ENCODE peak calls at places on chromosomes 16 and 17, in six cellular contexts. G is GM12878, H is GM12891, Q is HepG2, Y is K562, U is H1. L is an unnamed sample.

GRCh38 chr16:55955845-55956244 is 80.7 kb upstream of the CES5A start:
- DNase-seq in G (no peak), H (no peak), Q (no peak), Y (no peak), U (no peak), L (no peak)

GRCh38 chr17:28030386-28030785 is 12.1 kb upstream of the NLK start:
- DNase-seq in G (no peak), H (no peak), Q (peak; percentile 22), Y (no peak), U (no peak), L (no peak)

GRCh38 chr17:27333410-27333980 is 39.6 kb downstream of the WSB1 start:
- DNase-seq in G (no peak), H (no peak), Q (no peak), Y (no peak), U (no peak), L (no peak)

GRCh38 chr17:77888242-77889134 is 70.0 kb upstream of the TNRC6C start:
- DNase-seq in G (no peak), H (no peak), Q (no peak), Y (no peak), U (no peak), L (no peak)

GRCh38 chr17:3594056-3594810 is 15.0 kb downstream of the TRPV1 start:
- DNase-seq in G (no peak), H (no peak), Q (no peak), Y (no peak), U (no peak), L (no peak)

GRCh38 chr16:55470533-55471371 is 8.2 kb upstream of the MMP2 start:
- DNase-seq in G (no peak), H (no peak), Q (no peak), Y (no peak), U (no peak), L (no peak)

GRCh38 chr17:55727920-55728319 is 5.3 kb upstream of the TMEM100 start:
- DNase-seq in G (no peak), H (no peak), Q (no peak), Y (no peak), U (no peak), L (no peak)

GRCh38 chr17:66549731-66550207 is 247.4 kb downstream of the PRKCA start:
- DNase-seq in G (no peak), H (no peak), Q (no peak), Y (no peak), U (no peak), L (no peak)

GRCh38 chr16:55184619-55185018 is 139.4 kb upstream of the IRX6 start:
- DNase-seq in G (no peak), H (no peak), Q (no peak), Y (no peak), U (no peak), L (no peak)

GRCh38 chr17:76034433-76035185 is 7.5 kb upstream of the EVPL start:
- DNase-seq in G (no peak), H (no peak), Q (no peak), Y (no peak), U (no peak), L (no peak)

GRCh38 chr16:67258160-67258835 is 9.5 kb downstream of the SLC9A5 start:
- DNase-seq in G (no peak), H (no peak), Q (no peak), Y (no peak), U (no peak), L (no peak)

GRCh38 chr16:65094009-65094408 is 27.9 kb downstream of the CDH11 start:
- DNase-seq in G (no peak), H (no peak), Q (no peak), Y (no peak), U (no peak), L (no peak)

GRCh38 chr17:40322417-40323315 is 13.7 kb downstream of the RARA start:
- DNase-seq in G (peak; percentile 88), H (peak; percentile 76), Q (peak; percentile 55), Y (peak; percentile 81), U (no peak), L (peak; percentile 81)

GRCh38 chr16:86730086-86730485 is 151.7 kb downstream of the FOXL1 start:
- DNase-seq in G (no peak), H (no peak), Q (no peak), Y (no peak), U (no peak), L (no peak)

GRCh38 chr16:1101573-1102332 is 5.7 kb upstream of the C1QTNF8 start:
- DNase-seq in G (no peak), H (no peak), Q (no peak), Y (no peak), U (no peak), L (no peak)

GRCh38 chr16:51989637-51990230 is 557.2 kb downstream of the TOX3 start:
- DNase-seq in G (no peak), H (no peak), Q (no peak), Y (no peak), U (no peak), L (no peak)

GRCh38 chr16:57134982-57135381 is 42.6 kb downstream of the CPNE2 start:
- DNase-seq in G (no peak), H (no peak), Q (no peak), Y (no peak), U (no peak), L (no peak)

GRCh38 chr16:28298511-28298878 is 6.2 kb downstream of the SBK1 start:
- DNase-seq in G (no peak), H (no peak), Q (no peak), Y (no peak), U (no peak), L (no peak)

GRCh38 chr16:24984903-24985675 is 30.1 kb downstream of the ARHGAP17 start:
- DNase-seq in G (no peak), H (no peak), Q (no peak), Y (no peak), U (no peak), L (no peak)

GRCh38 chr17:64147110-64148016 is 17.4 kb upstream of the ERN1 start:
- DNase-seq in G (no peak), H (no peak), Q (peak; percentile 85), Y (no peak), U (no peak), L (no peak)

GRCh38 chr16:88197481-88198456 is 185.0 kb upstream of the ZNF469 start:
- DNase-seq in G (no peak), H (no peak), Q (no peak), Y (no peak), U (no peak), L (no peak)

GRCh38 chr17:9363440-9364350 is 211.9 kb downstream of the STX8 start:
- DNase-seq in G (no peak), H (no peak), Q (no peak), Y (no peak), U (no peak), L (no peak)

GRCh38 chr16:15443753-15444152 is 9.4 kb downstream of the BMERB1 start:
- DNase-seq in G (no peak), H (no peak), Q (peak; percentile 46), Y (no peak), U (no peak), L (no peak)
- TF ChIP-seq POLR2A in G (no peak), H (no peak), Q (no peak), Y (no peak), U (no peak), L (no peak)

GRCh38 chr17:16927641-16928321 is 44.1 kb downstream of the TNFRSF13B start:
- DNase-seq in G (no peak), H (no peak), Q (no peak), Y (no peak), U (no peak), L (no peak)
- TF ChIP-seq TAF1 in G (no peak), H (no peak), Q (no peak), Y (no peak), U (no peak), L (no peak)

GRCh38 chr17:35117984-35118383 is 1.7 kb downstream of the RAD51D start:
- DNase-seq in G (peak; percentile 45), H (no peak), Q (peak; percentile 19), Y (no peak), U (no peak), L (no peak)

GRCh38 chr17:35121315-35121714 is at the start of gene FNDC8:
- DNase-seq in G (no peak), H (no peak), Q (no peak), Y (no peak), U (no peak), L (no peak)

GRCh38 chr17:35116845-35117244 is 2.8 kb downstream of the RAD51D start:
- DNase-seq in G (no peak), H (no peak), Q (no peak), Y (no peak), U (no peak), L (no peak)

DNA sequence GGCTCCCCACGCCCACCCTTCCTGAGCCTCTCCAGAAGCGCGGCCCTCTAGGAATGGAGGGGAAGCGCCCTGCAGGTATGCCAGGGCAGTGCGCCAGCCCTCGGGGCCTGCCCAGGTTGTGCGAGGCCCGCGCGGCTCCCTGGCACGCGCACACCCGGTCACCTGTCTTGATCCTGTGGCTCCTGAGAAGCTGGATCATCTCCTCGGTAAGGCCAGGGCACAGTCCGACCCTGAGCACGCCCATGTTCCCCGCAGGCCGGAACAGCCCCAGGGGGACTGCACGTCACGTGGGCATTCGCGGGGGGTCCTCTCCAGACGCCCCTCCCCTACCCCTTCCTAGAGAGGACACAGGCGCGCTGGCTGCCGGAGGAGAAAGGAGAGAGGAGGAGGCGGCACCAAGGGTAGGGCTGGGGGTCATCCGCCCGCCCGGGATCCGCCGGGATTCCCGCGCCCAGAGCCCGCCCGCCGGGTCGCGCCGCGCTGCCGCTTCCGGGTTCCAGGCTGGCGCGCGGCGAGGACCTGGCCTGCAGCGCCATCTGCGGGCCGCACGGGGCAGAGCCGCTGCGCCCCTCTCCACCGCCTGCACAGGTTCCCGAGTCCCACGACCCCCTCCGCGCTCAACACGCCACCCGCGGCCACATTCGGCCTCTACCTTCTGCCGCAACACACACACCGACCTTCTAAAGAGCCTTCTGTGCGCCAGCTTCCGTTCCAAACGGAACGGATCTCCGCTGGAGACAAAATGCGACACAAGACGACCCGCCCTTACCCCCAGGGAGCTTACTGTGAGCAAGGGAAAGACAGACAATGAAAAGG is at the start of gene RAD51D:
- DNase-seq in G (peak; percentile 33), H (peak; percentile 87), Q (peak; percentile 60), Y (peak; percentile 92), U (peak; percentile 91), L (peak; percentile 80)
- TF ChIP-seq POLR2A in G (peak; percentile 84), H (peak; percentile 56), Q (no peak), Y (peak; percentile 71), U (no peak), L (peak; percentile 55)

GRCh38 chr16:83355570-83356218 is 452.1 kb upstream of the HSBP1 start:
- DNase-seq in G (no peak), H (no peak), Q (no peak), Y (no peak), U (no peak), L (no peak)

GRCh38 chr16:83353241-83353640 is 454.5 kb upstream of the HSBP1 start:
- DNase-seq in G (no peak), H (no peak), Q (no peak), Y (no peak), U (no peak), L (no peak)

GRCh38 chr16:83354015-83354414 is 453.8 kb upstream of the HSBP1 start:
- DNase-seq in G (no peak), H (no peak), Q (no peak), Y (no peak), U (no peak), L (no peak)

GRCh38 chr16:83356266-83356665 is 451.5 kb upstream of the HSBP1 start:
- DNase-seq in G (no peak), H (peak; percentile 20), Q (peak; percentile 56), Y (peak; percentile 58), U (no peak), L (peak; percentile 20)

DNA sequence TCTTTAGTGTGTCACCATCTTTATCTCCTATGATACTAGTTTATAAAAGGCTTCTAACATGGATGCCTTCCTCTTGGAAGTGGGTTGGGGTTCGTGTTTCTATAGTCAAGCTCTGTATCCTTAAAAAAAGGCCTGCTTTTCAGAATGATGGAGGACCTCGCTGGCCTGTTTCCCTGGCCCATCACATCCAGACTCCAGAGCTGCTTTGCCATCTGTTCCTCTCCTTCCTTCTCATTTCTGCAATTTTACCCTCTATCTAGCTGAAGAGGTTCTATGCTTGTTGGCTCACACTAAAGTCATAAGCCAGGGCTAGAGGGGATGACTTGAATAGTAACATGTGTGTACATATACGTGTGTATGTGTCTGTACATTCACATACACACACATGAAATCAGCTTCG is 450.8 kb upstream of the HSBP1 start:
- DNase-seq in G (no peak), H (no peak), Q (no peak), Y (no peak), U (no peak), L (no peak)
- TF ChIP-seq TAF1 in G (no peak), H (no peak), Q (no peak), Y (no peak), U (no peak), L (no peak)